ENCODE peak calls at places on chromosome 19, in eight cellular contexts. T, U, C, I, R, H, P and S are unnamed samples.

GRCh38 chr19:18452386-18452785 is 14.5 kb upstream of the ISYNA1 start:
- DNase-seq in I (no peak), P (no peak), H (no peak), C (no peak), R (no peak), U (no peak), T (no peak), S (no peak)

GRCh38 chr19:6416658-6417405 is 7.8 kb downstream of the KHSRP start:
- DNase-seq in R (no peak), T (no peak), I (no peak), P (no peak), H (no peak), C (no peak), U (no peak), S (no peak)

GRCh38 chr19:10603084-10603872 is 16.2 kb upstream of the AP1M2 start:
- DNase-seq in U (no peak), C (peak), H (peak), I (peak), T (no peak), P (no peak), R (no peak), S (no peak)

GRCh38 chr19:492091-492531 is 4.2 kb upstream of the MADCAM1 start:
- DNase-seq in R (no peak), P (no peak), C (no peak), H (no peak), U (no peak), T (no peak), I (no peak), S (no peak)

GRCh38 chr19:4702764-4703163 is 20.9 kb downstream of the DPP9 start:
- DNase-seq in H (no peak), I (no peak), C (no peak), T (no peak), P (no peak), U (no peak), R (no peak), S (no peak)

GRCh38 chr19:821228-821975 is at the start of gene PLPPR3:
- DNase-seq in U (no peak), P (peak), C (no peak), T (no peak), R (no peak), H (no peak), I (no peak), S (no peak)

GRCh38 chr19:52170863-52171320 is 529 bp downstream of the ZNF836 start:
- DNase-seq in U (no peak), H (no peak), C (peak), T (no peak), P (no peak), R (no peak), I (peak), S (no peak)

GRCh38 chr19:18846862-18847515 is 15.2 kb downstream of the UPF1 start:
- DNase-seq in P (peak), R (peak), C (peak), T (peak), I (peak), U (peak), H (peak), S (no peak)

GRCh38 chr19:45958763-45959516 is 14.7 kb downstream of the NOVA2 start:
- DNase-seq in P (no peak), H (peak), C (no peak), I (no peak), U (no peak), T (no peak), R (no peak), S (no peak)

GRCh38 chr19:38656171-38656981 is 8.9 kb downstream of the ACTN4 start:
- DNase-seq in U (no peak), T (no peak), I (no peak), R (peak), C (no peak), P (no peak), H (peak), S (no peak)

GRCh38 chr19:367561-367960 is 23.0 kb upstream of the MIER2 start:
- DNase-seq in U (no peak), T (no peak), H (no peak), C (no peak), I (no peak), R (no peak), P (peak), S (no peak)

GRCh38 chr19:2962018-2962670 is 15.2 kb upstream of the TLE6 start:
- DNase-seq in T (peak), C (peak), R (peak), H (peak), I (no peak), P (peak), U (peak), S (no peak)

GRCh38 chr19:45016388-45017314 is 15.4 kb downstream of the RELB start:
- DNase-seq in T (peak), P (peak), R (peak), C (peak), I (peak), U (peak), H (peak), S (peak)

GRCh38 chr19:15432018-15432494 is 13.3 kb upstream of the AKAP8L start:
- DNase-seq in H (no peak), T (no peak), U (no peak), P (peak), I (peak), C (peak), R (no peak), S (no peak)

GRCh38 chr19:6272913-6273600 is 6.7 kb downstream of the MLLT1 start:
- DNase-seq in H (no peak), C (no peak), U (no peak), T (no peak), P (peak), R (no peak), I (no peak), S (no peak)

GRCh38 chr19:45577111-45577905 is 7.3 kb downstream of the OPA3 start:
- DNase-seq in U (no peak), C (no peak), I (peak), T (no peak), P (no peak), H (peak), R (peak), S (peak)

GRCh38 chr19:17576758-17577532 is 21.5 kb downstream of the COLGALT1 start:
- DNase-seq in P (no peak), U (peak), H (peak), C (peak), R (peak), I (peak), T (no peak), S (no peak)

GRCh38 chr19:18469245-18470107 is 31.5 kb upstream of the ISYNA1 start:
- DNase-seq in T (no peak), I (peak), H (peak), P (peak), U (peak), R (peak), C (peak), S (no peak)

GRCh38 chr19:38298841-38299680 is 5.0 kb upstream of the C19orf33 start:
- DNase-seq in T (no peak), U (no peak), C (no peak), R (no peak), P (no peak), H (no peak), I (no peak), S (no peak)

GRCh38 chr19:47891923-47892666 is 6.0 kb upstream of the SULT2A1 start:
- DNase-seq in R (no peak), H (peak), T (no peak), U (no peak), P (no peak), C (no peak), I (no peak), S (no peak)

GRCh38 chr19:9878511-9879196 is 43.5 kb downstream of the PIN1 start:
- DNase-seq in H (peak), P (no peak), T (no peak), U (no peak), I (no peak), C (no peak), R (no peak), S (no peak)

GRCh38 chr19:21134934-21135366 is 6.9 kb upstream of the ZNF431 start:
- DNase-seq in C (no peak), H (no peak), R (no peak), U (no peak), T (no peak), I (no peak), P (no peak), S (no peak)

GRCh38 chr19:8609210-8610040 is 1.1 kb downstream of the ADAMTS10 start:
- DNase-seq in U (no peak), P (no peak), T (no peak), R (no peak), C (no peak), I (peak), H (peak), S (no peak)

GRCh38 chr19:37855098-37855497 is 51.3 kb downstream of the WDR87 start:
- DNase-seq in R (peak), C (peak), T (no peak), H (peak), P (no peak), I (peak), U (no peak), S (no peak)